ENCODE peak calls at places on chromosomes 7 and 10, in eight cellular contexts. One of them, this sample, is unnamed.

GRCh38 chr10:4234661-4235060 is 449.7 kb upstream of the KLF6 start:
- DNase-seq in NCI-H2029 treated with DMSO at 0.1 percent for 48 hours: no peak
- DNase-seq in NCI-H1436: no peak
- DNase-seq in cardiac fibroblast: no peak
- DNase-seq in immature natural killer cell: peak; percentile 79
- DNase-seq in transverse colon: no peak
- DNase-seq in GM13976: no peak
- DNase-seq in amniotic stem cell: no peak
- DNase-seq in this sample: no peak

GRCh38 chr10:21726601-21727295 is 192.7 kb downstream of the MLLT10 start:
- DNase-seq in transverse colon: no peak
- DNase-seq in NCI-H2029 treated with DMSO at 0.1 percent for 48 hours: no peak
- DNase-seq in GM13976: no peak
- DNase-seq in NCI-H1436: no peak
- DNase-seq in amniotic stem cell: no peak
- DNase-seq in immature natural killer cell: no peak
- DNase-seq in cardiac fibroblast: no peak
- DNase-seq in this sample: no peak

GRCh38 chr7:51009716-51010496 is 227.2 kb upstream of the GRB10 start:
- DNase-seq in GM13976: peak; percentile 7
- DNase-seq in NCI-H1436: no peak
- DNase-seq in immature natural killer cell: no peak
- DNase-seq in transverse colon: no peak
- DNase-seq in amniotic stem cell: no peak
- DNase-seq in cardiac fibroblast: peak; percentile 63
- DNase-seq in NCI-H2029 treated with DMSO at 0.1 percent for 48 hours: no peak
- DNase-seq in this sample: no peak

GRCh38 chr7:70460562-70460961 is 671.4 kb upstream of the GALNT17 start:
- DNase-seq in GM13976: no peak
- DNase-seq in cardiac fibroblast: no peak
- DNase-seq in NCI-H2029 treated with DMSO at 0.1 percent for 48 hours: no peak
- DNase-seq in immature natural killer cell: no peak
- DNase-seq in amniotic stem cell: no peak
- DNase-seq in transverse colon: no peak
- DNase-seq in NCI-H1436: no peak
- DNase-seq in this sample: no peak

GRCh38 chr10:43254199-43254730 is 12.6 kb downstream of the RASGEF1A start:
- DNase-seq in amniotic stem cell: no peak
- DNase-seq in transverse colon: no peak
- DNase-seq in NCI-H2029 treated with DMSO at 0.1 percent for 48 hours: no peak
- DNase-seq in cardiac fibroblast: no peak
- DNase-seq in immature natural killer cell: peak; percentile 71
- DNase-seq in GM13976: peak; percentile 42
- DNase-seq in NCI-H1436: no peak
- DNase-seq in this sample: no peak

GRCh38 chr10:81600185-81600584 is 274.8 kb upstream of the NRG3 start:
- DNase-seq in NCI-H1436: no peak
- DNase-seq in transverse colon: no peak
- DNase-seq in cardiac fibroblast: peak; percentile 16
- DNase-seq in GM13976: no peak
- DNase-seq in amniotic stem cell: no peak
- DNase-seq in immature natural killer cell: no peak
- DNase-seq in NCI-H2029 treated with DMSO at 0.1 percent for 48 hours: no peak
- DNase-seq in this sample: no peak

GRCh38 chr7:151137076-151137611 is 30.4 kb downstream of the GBX1 start:
- DNase-seq in NCI-H2029 treated with DMSO at 0.1 percent for 48 hours: no peak
- DNase-seq in NCI-H1436: no peak
- DNase-seq in GM13976: no peak
- DNase-seq in transverse colon: no peak
- DNase-seq in immature natural killer cell: no peak
- DNase-seq in cardiac fibroblast: no peak
- DNase-seq in amniotic stem cell: no peak
- DNase-seq in this sample: no peak

GRCh38 chr10:79153753-79154152 is 85.0 kb downstream of the ZMIZ1 start:
- DNase-seq in cardiac fibroblast: no peak
- DNase-seq in GM13976: no peak
- DNase-seq in NCI-H2029 treated with DMSO at 0.1 percent for 48 hours: no peak
- DNase-seq in amniotic stem cell: no peak
- DNase-seq in immature natural killer cell: no peak
- DNase-seq in NCI-H1436: no peak
- DNase-seq in transverse colon: no peak
- DNase-seq in this sample: no peak

GRCh38 chr7:73628504-73628903 is 4.2 kb upstream of the MLXIPL start:
- DNase-seq in amniotic stem cell: no peak
- DNase-seq in GM13976: no peak
- DNase-seq in immature natural killer cell: no peak
- DNase-seq in NCI-H1436: no peak
- DNase-seq in cardiac fibroblast: no peak
- DNase-seq in transverse colon: no peak
- DNase-seq in NCI-H2029 treated with DMSO at 0.1 percent for 48 hours: no peak
- DNase-seq in this sample: no peak

GRCh38 chr10:97059006-97059871 is 126.5 kb downstream of the SLIT1 start:
- DNase-seq in GM13976: no peak
- DNase-seq in NCI-H1436: no peak
- DNase-seq in cardiac fibroblast: no peak
- DNase-seq in immature natural killer cell: no peak
- DNase-seq in NCI-H2029 treated with DMSO at 0.1 percent for 48 hours: no peak
- DNase-seq in amniotic stem cell: no peak
- DNase-seq in transverse colon: no peak
- DNase-seq in this sample: no peak

GRCh38 chr7:47759056-47759706 is 177.3 kb upstream of the TNS3 start:
- DNase-seq in GM13976: no peak
- DNase-seq in cardiac fibroblast: peak; percentile 60
- DNase-seq in immature natural killer cell: no peak
- DNase-seq in amniotic stem cell: no peak
- DNase-seq in transverse colon: no peak
- DNase-seq in NCI-H2029 treated with DMSO at 0.1 percent for 48 hours: no peak
- DNase-seq in NCI-H1436: no peak
- DNase-seq in this sample: no peak

GRCh38 chr10:21715531-21716195 is 181.6 kb downstream of the MLLT10 start:
- DNase-seq in immature natural killer cell: no peak
- DNase-seq in NCI-H2029 treated with DMSO at 0.1 percent for 48 hours: no peak
- DNase-seq in GM13976: no peak
- DNase-seq in NCI-H1436: no peak
- DNase-seq in transverse colon: no peak
- DNase-seq in cardiac fibroblast: peak; percentile 15
- DNase-seq in amniotic stem cell: peak; percentile 45
- DNase-seq in this sample: no peak

GRCh38 chr10:74586088-74586585 is 240.3 kb upstream of the KAT6B start:
- DNase-seq in GM13976: no peak
- DNase-seq in NCI-H2029 treated with DMSO at 0.1 percent for 48 hours: no peak
- DNase-seq in cardiac fibroblast: peak; percentile 15
- DNase-seq in transverse colon: no peak
- DNase-seq in immature natural killer cell: peak; percentile 36
- DNase-seq in NCI-H1436: no peak
- DNase-seq in amniotic stem cell: no peak
- DNase-seq in this sample: no peak

GRCh38 chr10:25175527-25176420 is 973 bp downstream of the GPR158 start:
- DNase-seq in immature natural killer cell: no peak
- DNase-seq in GM13976: peak; percentile 15
- DNase-seq in NCI-H1436: peak; percentile 45
- DNase-seq in cardiac fibroblast: peak; percentile 55
- DNase-seq in transverse colon: peak; percentile 10
- DNase-seq in NCI-H2029 treated with DMSO at 0.1 percent for 48 hours: no peak
- DNase-seq in amniotic stem cell: no peak
- DNase-seq in this sample: no peak

GRCh38 chr10:122089343-122090015 is 100.5 kb downstream of the TACC2 start:
- DNase-seq in transverse colon: no peak
- DNase-seq in GM13976: no peak
- DNase-seq in NCI-H2029 treated with DMSO at 0.1 percent for 48 hours: no peak
- DNase-seq in immature natural killer cell: no peak
- DNase-seq in amniotic stem cell: no peak
- DNase-seq in cardiac fibroblast: no peak
- DNase-seq in NCI-H1436: no peak
- DNase-seq in this sample: no peak

GRCh38 chr10:79381804-79382221 is 34.5 kb downstream of the PPIF start:
- DNase-seq in NCI-H2029 treated with DMSO at 0.1 percent for 48 hours: no peak
- DNase-seq in immature natural killer cell: no peak
- DNase-seq in NCI-H1436: no peak
- DNase-seq in transverse colon: peak; percentile 71
- DNase-seq in cardiac fibroblast: peak; percentile 89
- DNase-seq in amniotic stem cell: no peak
- DNase-seq in GM13976: no peak
- DNase-seq in this sample: no peak

GRCh38 chr7:12053561-12053960 is 157.5 kb upstream of the TMEM106B start:
- DNase-seq in immature natural killer cell: no peak
- DNase-seq in NCI-H2029 treated with DMSO at 0.1 percent for 48 hours: no peak
- DNase-seq in transverse colon: no peak
- DNase-seq in cardiac fibroblast: no peak
- DNase-seq in GM13976: no peak
- DNase-seq in NCI-H1436: no peak
- DNase-seq in amniotic stem cell: no peak
- DNase-seq in this sample: no peak

GRCh38 chr10:87691515-87692070 is 31.9 kb downstream of the PAPSS2 start:
- DNase-seq in GM13976: no peak
- DNase-seq in NCI-H1436: no peak
- DNase-seq in amniotic stem cell: no peak
- DNase-seq in immature natural killer cell: no peak
- DNase-seq in cardiac fibroblast: no peak
- DNase-seq in transverse colon: no peak
- DNase-seq in NCI-H2029 treated with DMSO at 0.1 percent for 48 hours: no peak
- DNase-seq in this sample: no peak

GRCh38 chr10:115856580-115856979 is 416.4 kb downstream of the GFRA1 start:
- DNase-seq in GM13976: no peak
- DNase-seq in amniotic stem cell: no peak
- DNase-seq in NCI-H2029 treated with DMSO at 0.1 percent for 48 hours: no peak
- DNase-seq in cardiac fibroblast: no peak
- DNase-seq in immature natural killer cell: no peak
- DNase-seq in NCI-H1436: no peak
- DNase-seq in transverse colon: no peak
- DNase-seq in this sample: no peak

GRCh38 chr7:135247746-135248471 is 14.3 kb downstream of the STRA8 start:
- DNase-seq in NCI-H2029 treated with DMSO at 0.1 percent for 48 hours: no peak
- DNase-seq in cardiac fibroblast: no peak
- DNase-seq in transverse colon: no peak
- DNase-seq in GM13976: no peak
- DNase-seq in amniotic stem cell: no peak
- DNase-seq in NCI-H1436: no peak
- DNase-seq in immature natural killer cell: no peak
- DNase-seq in this sample: no peak

GRCh38 chr7:157461805-157462771 is 125.3 kb downstream of the DNAJB6 start:
- DNase-seq in immature natural killer cell: no peak
- DNase-seq in amniotic stem cell: no peak
- DNase-seq in NCI-H2029 treated with DMSO at 0.1 percent for 48 hours: no peak
- DNase-seq in NCI-H1436: no peak
- DNase-seq in transverse colon: peak; percentile 17
- DNase-seq in GM13976: no peak
- DNase-seq in cardiac fibroblast: no peak
- DNase-seq in this sample: no peak

GRCh38 chr7:30206466-30206865 is 71.7 kb downstream of the MTURN start:
- DNase-seq in transverse colon: no peak
- DNase-seq in immature natural killer cell: no peak
- DNase-seq in NCI-H2029 treated with DMSO at 0.1 percent for 48 hours: no peak
- DNase-seq in GM13976: no peak
- DNase-seq in amniotic stem cell: no peak
- DNase-seq in cardiac fibroblast: peak; percentile 32
- DNase-seq in NCI-H1436: no peak
- DNase-seq in this sample: no peak

GRCh38 chr7:20834656-20835055 is 48.0 kb upstream of the SP8 start:
- DNase-seq in GM13976: no peak
- DNase-seq in NCI-H1436: peak; percentile 5
- DNase-seq in amniotic stem cell: no peak
- DNase-seq in NCI-H2029 treated with DMSO at 0.1 percent for 48 hours: no peak
- DNase-seq in transverse colon: no peak
- DNase-seq in immature natural killer cell: no peak
- DNase-seq in cardiac fibroblast: no peak
- DNase-seq in this sample: no peak

GRCh38 chr7:617614-618538 is 98.2 kb upstream of the PDGFA start:
- DNase-seq in NCI-H2029 treated with DMSO at 0.1 percent for 48 hours: no peak
- DNase-seq in transverse colon: peak; percentile 74
- DNase-seq in GM13976: no peak
- DNase-seq in cardiac fibroblast: no peak
- DNase-seq in immature natural killer cell: no peak
- DNase-seq in amniotic stem cell: no peak
- DNase-seq in NCI-H1436: no peak
- DNase-seq in this sample: no peak

GRCh38 chr10:62264702-62265436 is 3.8 kb downstream of the RTKN2 start:
- DNase-seq in NCI-H1436: peak; percentile 17
- DNase-seq in cardiac fibroblast: peak; percentile 89
- DNase-seq in GM13976: peak; percentile 33
- DNase-seq in immature natural killer cell: peak; percentile 16
- DNase-seq in NCI-H2029 treated with DMSO at 0.1 percent for 48 hours: no peak
- DNase-seq in transverse colon: no peak
- DNase-seq in amniotic stem cell: peak; percentile 73
- DNase-seq in this sample: no peak

GRCh38 chr7:84548366-84549085 is 353.9 kb upstream of the SEMA3A start:
- DNase-seq in amniotic stem cell: peak; percentile 5
- DNase-seq in NCI-H2029 treated with DMSO at 0.1 percent for 48 hours: no peak
- DNase-seq in transverse colon: no peak
- DNase-seq in GM13976: no peak
- DNase-seq in immature natural killer cell: no peak
- DNase-seq in cardiac fibroblast: peak; percentile 51
- DNase-seq in NCI-H1436: no peak
- DNase-seq in this sample: no peak

GRCh38 chr7:69104023-69104422 is 494.3 kb upstream of the AUTS2 start:
- DNase-seq in NCI-H1436: no peak
- DNase-seq in cardiac fibroblast: no peak
- DNase-seq in GM13976: no peak
- DNase-seq in amniotic stem cell: no peak
- DNase-seq in immature natural killer cell: no peak
- DNase-seq in NCI-H2029 treated with DMSO at 0.1 percent for 48 hours: no peak
- DNase-seq in transverse colon: no peak
- DNase-seq in this sample: no peak

GRCh38 chr7:111765936-111766643 is 203.8 kb upstream of the IMMP2L start:
- DNase-seq in immature natural killer cell: no peak
- DNase-seq in GM13976: no peak
- DNase-seq in NCI-H2029 treated with DMSO at 0.1 percent for 48 hours: peak; percentile 31
- DNase-seq in transverse colon: no peak
- DNase-seq in amniotic stem cell: no peak
- DNase-seq in cardiac fibroblast: peak; percentile 34
- DNase-seq in NCI-H1436: no peak
- DNase-seq in this sample: no peak

GRCh38 chr7:25982684-25983083 is 169.3 kb upstream of the NFE2L3 start:
- DNase-seq in NCI-H1436: no peak
- DNase-seq in transverse colon: no peak
- DNase-seq in cardiac fibroblast: no peak
- DNase-seq in GM13976: no peak
- DNase-seq in amniotic stem cell: no peak
- DNase-seq in NCI-H2029 treated with DMSO at 0.1 percent for 48 hours: no peak
- DNase-seq in immature natural killer cell: no peak
- DNase-seq in this sample: no peak

GRCh38 chr10:114221235-114221634 is 17.8 kb upstream of the VWA2 start:
- DNase-seq in GM13976: no peak
- DNase-seq in NCI-H2029 treated with DMSO at 0.1 percent for 48 hours: no peak
- DNase-seq in NCI-H1436: no peak
- DNase-seq in amniotic stem cell: no peak
- DNase-seq in immature natural killer cell: no peak
- DNase-seq in cardiac fibroblast: no peak
- DNase-seq in transverse colon: no peak
- DNase-seq in this sample: no peak

GRCh38 chr10:70564901-70565351 is 37.6 kb downstream of the PRF1 start:
- DNase-seq in cardiac fibroblast: no peak
- DNase-seq in amniotic stem cell: no peak
- DNase-seq in NCI-H1436: no peak
- DNase-seq in transverse colon: no peak
- DNase-seq in NCI-H2029 treated with DMSO at 0.1 percent for 48 hours: no peak
- DNase-seq in immature natural killer cell: no peak
- DNase-seq in GM13976: no peak
- DNase-seq in this sample: no peak

GRCh38 chr7:41617987-41618386 is 84.9 kb downstream of the INHBA start:
- DNase-seq in transverse colon: no peak
- DNase-seq in cardiac fibroblast: no peak
- DNase-seq in immature natural killer cell: no peak
- DNase-seq in GM13976: no peak
- DNase-seq in amniotic stem cell: no peak
- DNase-seq in NCI-H2029 treated with DMSO at 0.1 percent for 48 hours: no peak
- DNase-seq in NCI-H1436: no peak
- DNase-seq in this sample: no peak

GRCh38 chr7:130943336-130943901 is 209.4 kb upstream of the KLF14 start:
- DNase-seq in NCI-H1436: no peak
- DNase-seq in amniotic stem cell: no peak
- DNase-seq in NCI-H2029 treated with DMSO at 0.1 percent for 48 hours: peak; percentile 50
- DNase-seq in transverse colon: no peak
- DNase-seq in GM13976: no peak
- DNase-seq in immature natural killer cell: peak; percentile 46
- DNase-seq in cardiac fibroblast: peak; percentile 76
- DNase-seq in this sample: peak; percentile 65

GRCh38 chr10:2891073-2891769 is 176.1 kb upstream of the PFKP start:
- DNase-seq in NCI-H1436: no peak
- DNase-seq in transverse colon: no peak
- DNase-seq in GM13976: no peak
- DNase-seq in immature natural killer cell: no peak
- DNase-seq in NCI-H2029 treated with DMSO at 0.1 percent for 48 hours: no peak
- DNase-seq in amniotic stem cell: no peak
- DNase-seq in cardiac fibroblast: no peak
- DNase-seq in this sample: no peak